ENCODE peak calls at places on chromosomes 16 and 17, in seven cellular contexts. O is tibial artery, X is Peyer's patch, H is colonic mucosa, M is sigmoid colon, S is heart right ventricle, W is H9. N is an unnamed sample. For H3K4me1, the result is how much of the 10 kb centered on the place peaks cover.

GRCh38 chr17:28065706-28066105 is 23.2 kb downstream of the NLK start:
- DNase-seq in O (no peak), X (no peak), H (no peak), M (no peak), S (no peak), W (no peak), N (peak)

GRCh38 chr17:39719966-39720365 is 10.4 kb downstream of the MIEN1 start:
- DNase-seq in O (no peak), X (no peak), H (no peak), M (no peak), S (no peak), W (no peak), N (no peak)

GRCh38 chr17:17043668-17044226 is 1.5 kb downstream of the MPRIP start:
- DNase-seq in O (no peak), X (peak), H (peak), M (no peak), S (no peak), W (peak), N (no peak)

GRCh38 chr17:19534562-19535149 is 1.0 kb downstream of the SLC47A1 start:
- DNase-seq in O (no peak), X (no peak), H (no peak), M (no peak), S (no peak), W (no peak), N (peak)

GRCh38 chr16:13919330-13919682 is 648 bp upstream of the ERCC4 start:
- DNase-seq in O (no peak), X (no peak), H (peak), M (no peak), S (no peak), W (no peak), N (peak)

GRCh38 chr17:70624208-70624607 is 454.9 kb downstream of the KCNJ2 start:
- DNase-seq in O (no peak), X (no peak), H (no peak), M (no peak), S (no peak), W (no peak), N (no peak)

GRCh38 chr17:14604920-14605599 is 304.2 kb downstream of the HS3ST3B1 start:
- DNase-seq in O (peak), X (no peak), H (peak), M (peak), S (peak), W (no peak), N (no peak)

GRCh38 chr17:7215652-7216139 is 3.9 kb downstream of the DLG4 start:
- DNase-seq in O (no peak), X (no peak), H (no peak), M (no peak), S (no peak), W (peak), N (no peak)

GRCh38 chr16:3513892-3514600 is 13.2 kb downstream of the CLUAP1 start:
- DNase-seq in O (no peak), X (no peak), H (no peak), M (no peak), S (no peak), W (no peak), N (no peak)

GRCh38 chr16:2180962-2181923 is 15.2 kb downstream of the CASKIN1 start:
- DNase-seq in O (no peak), X (no peak), H (no peak), M (no peak), S (no peak), W (peak), N (no peak)

GRCh38 chr17:57999010-57999495 is 8.0 kb downstream of the SRSF1 start:
- DNase-seq in O (no peak), X (no peak), H (no peak), M (no peak), S (no peak), W (no peak), N (no peak)

GRCh38 chr16:1427473-1428461 is 3.1 kb upstream of the PERCC1 start:
- DNase-seq in O (no peak), X (no peak), H (no peak), M (no peak), S (no peak), W (no peak), N (no peak)

GRCh38 chr16:84161011-84161410 is 15.9 kb downstream of the DNAAF1 start:
- DNase-seq in O (no peak), X (no peak), H (no peak), M (no peak), S (no peak), W (no peak), N (no peak)

GRCh38 chr17:15479697-15480096 is 12.3 kb upstream of the CDRT4 start:
- DNase-seq in O (no peak), X (no peak), H (no peak), M (peak), S (no peak), W (no peak), N (peak)

GRCh38 chr16:5058476-5058875 is 7.3 kb downstream of the C16orf89 start:
- DNase-seq in O (no peak), X (peak), H (no peak), M (no peak), S (no peak), W (peak), N (no peak)

GRCh38 chr17:43875476-43876147 is 28.6 kb downstream of the CD300LG start:
- DNase-seq in O (no peak), X (no peak), H (no peak), M (no peak), S (no peak), W (no peak), N (no peak)
- H3K4me1 ChIP-seq in O (under half), X (under half), H (under half), M (under half), S (under half), W (under half), N (under half)

GRCh38 chr16:21190599-21190998 is 20.8 kb downstream of the ZP2 start:
- DNase-seq in O (no peak), X (no peak), H (no peak), M (no peak), S (no peak), W (no peak), N (no peak)

GRCh38 chr16:21197115-21197514 is 14.3 kb downstream of the ZP2 start:
- DNase-seq in O (no peak), X (no peak), H (no peak), M (no peak), S (no peak), W (no peak), N (no peak)

GRCh38 chr16:21190013-21190412 is 21.4 kb downstream of the ZP2 start:
- DNase-seq in O (no peak), X (no peak), H (no peak), M (no peak), S (no peak), W (no peak), N (no peak)

GRCh38 chr16:21197621-21198020 is 13.8 kb downstream of the ZP2 start:
- DNase-seq in O (no peak), X (no peak), H (no peak), M (no peak), S (no peak), W (no peak), N (no peak)

DNA sequence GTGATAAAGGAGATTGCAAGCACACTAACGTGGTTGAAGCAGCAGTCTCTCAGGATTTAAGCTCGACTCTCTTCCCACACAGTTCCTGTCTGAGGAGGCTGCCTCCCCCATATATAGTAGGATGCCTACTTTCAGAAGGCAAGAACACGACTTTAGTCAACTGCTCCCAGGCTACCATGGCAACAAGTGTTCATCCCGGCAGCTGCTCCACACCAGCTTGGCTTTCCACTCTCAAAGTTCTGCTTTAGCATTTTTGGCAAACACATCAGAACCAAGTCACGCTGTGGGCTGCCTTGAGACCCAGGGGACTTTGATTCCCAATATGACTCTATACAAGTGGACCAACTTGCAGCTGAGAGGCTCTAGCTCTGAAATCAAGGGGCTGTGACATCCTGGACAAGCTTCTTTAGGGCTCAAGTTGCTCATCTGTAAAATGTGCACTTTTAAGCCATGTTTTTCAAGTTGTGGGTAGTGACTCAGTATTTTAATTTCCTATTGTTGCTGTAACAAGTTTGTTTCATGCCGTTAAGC is 16.5 kb downstream of the ZP2 start:
- DNase-seq in O (no peak), X (no peak), H (no peak), M (no peak), S (no peak), W (no peak), N (peak)
- H3K4me1 ChIP-seq in O (under half), X (under half), H (under half), M (under half), S (under half), W (under half), N (under half)

GRCh38 chr17:79887451-79887991 is 48.3 kb upstream of the CBX4 start:
- DNase-seq in O (no peak), X (peak), H (no peak), M (no peak), S (no peak), W (no peak), N (no peak)
- H3K4me1 ChIP-seq in O (under half), X (under half), H (under half), M (under half), S (under half), W (under half), N (under half)

DNA sequence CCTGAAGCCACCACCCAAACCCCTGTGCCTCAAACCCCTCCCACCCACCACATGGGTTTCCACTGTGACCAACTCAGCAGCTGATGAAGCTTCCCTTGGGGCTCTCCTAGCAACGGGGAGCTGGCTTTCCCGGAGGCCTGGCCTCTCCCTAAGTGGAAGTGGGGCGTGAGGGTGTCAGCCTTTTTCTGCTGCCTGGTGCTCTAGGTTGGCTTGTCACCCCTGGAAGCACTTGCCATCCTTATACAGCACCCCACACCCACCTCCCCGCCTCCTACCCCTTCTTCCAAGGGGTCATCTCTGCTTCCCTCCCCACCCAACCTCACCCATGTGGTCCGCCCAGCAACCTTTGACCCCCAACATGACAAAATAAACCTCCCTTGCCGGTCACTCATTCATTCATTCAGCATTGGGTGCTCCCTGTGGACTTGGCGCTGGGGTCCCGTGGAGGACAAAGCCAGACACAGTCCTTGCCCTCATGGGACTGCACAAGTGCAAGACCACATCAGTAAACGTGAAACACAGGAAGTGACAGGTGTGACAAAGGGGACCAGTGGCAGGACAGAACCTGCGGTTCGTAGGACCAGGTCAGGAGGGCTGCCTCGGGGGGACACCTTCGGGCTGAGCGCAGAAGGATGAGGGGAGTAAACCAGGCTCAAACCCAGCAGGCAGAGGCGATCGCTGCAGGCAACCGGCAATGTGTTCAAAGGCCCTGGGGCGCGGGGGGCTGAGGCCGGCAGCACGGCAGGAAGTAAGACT is 185.2 kb downstream of the SEC14L1 start:
- DNase-seq in O (no peak), X (peak), H (peak), M (peak), S (no peak), W (peak), N (no peak)
- H3K4me1 ChIP-seq in O (half or more), X (under half), H (under half), M (half or more), S (under half), W (under half), N (under half)

GRCh38 chr16:23209606-23210005 is 27.1 kb downstream of the SCNN1G start:
- DNase-seq in O (no peak), X (no peak), H (no peak), M (no peak), S (no peak), W (no peak), N (no peak)
- H3K4me1 ChIP-seq in O (under half), X (under half), H (under half), M (under half), S (under half), W (under half), N (under half)

DNA sequence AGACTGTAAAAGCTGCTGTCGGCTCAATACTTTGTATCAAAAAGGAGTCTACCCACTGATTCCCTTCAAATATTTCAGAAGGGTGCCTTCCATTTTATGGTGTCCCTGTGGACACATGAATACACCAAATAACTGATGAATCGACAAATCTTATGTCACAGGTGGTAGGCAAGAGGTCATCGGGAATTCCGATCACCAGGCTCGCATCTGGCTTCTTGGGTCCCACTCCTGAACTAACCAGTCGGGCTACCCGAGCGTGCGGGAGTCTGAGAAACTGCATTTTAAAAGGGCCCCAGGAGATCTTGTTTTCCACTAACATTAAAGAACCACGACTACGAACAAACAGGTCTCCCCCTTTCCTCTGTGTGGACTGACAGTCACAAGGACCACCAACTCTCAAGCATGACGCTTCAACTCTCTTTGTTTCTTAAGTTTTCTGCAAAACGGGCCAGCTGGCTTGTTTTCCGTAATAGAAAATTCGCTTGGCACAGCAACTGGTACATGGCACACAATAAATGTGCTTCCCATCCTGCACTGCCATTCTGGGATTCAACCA is 871 bp downstream of the PSME3IP1 start:
- DNase-seq in O (no peak), X (no peak), H (no peak), M (no peak), S (no peak), W (no peak), N (no peak)
- H3K4me1 ChIP-seq in O (under half), X (under half), H (under half), M (under half), S (under half), W (under half), N (under half)

GRCh38 chr16:17970816-17971291 is 365.7 kb downstream of the NPIPA8 start:
- DNase-seq in O (peak), X (no peak), H (no peak), M (no peak), S (no peak), W (no peak), N (no peak)
- H3K4me1 ChIP-seq in O (under half), X (under half), H (under half), M (under half), S (under half), W (under half), N (under half)

DNA sequence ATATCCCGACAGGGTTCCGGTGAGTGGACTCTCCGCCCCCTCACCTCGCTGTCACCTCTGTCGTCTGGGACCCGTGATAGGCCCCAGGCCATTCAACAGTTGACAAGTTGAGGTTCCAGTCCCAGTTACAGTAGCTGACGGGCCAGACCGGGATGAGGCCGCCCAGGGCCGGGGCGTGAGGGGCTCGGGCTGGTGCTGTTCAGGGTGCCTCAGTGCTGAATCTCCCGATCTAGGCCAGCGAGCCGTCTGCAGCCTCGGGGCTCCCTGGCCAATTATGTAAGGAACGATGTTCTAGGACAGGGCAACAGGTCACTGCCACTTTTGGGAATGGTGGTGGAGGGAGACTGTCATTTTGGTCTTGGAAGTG is 693 bp downstream of the GABARAPL2 start:
- DNase-seq in O (no peak), X (no peak), H (peak), M (no peak), S (no peak), W (no peak), N (no peak)
- H3K4me1 ChIP-seq in O (under half), X (under half), H (under half), M (half or more), S (half or more), W (under half), N (under half)

GRCh38 chr17:82236142-82236971 is 7.5 kb downstream of the SLC16A3 start:
- DNase-seq in O (no peak), X (peak), H (peak), M (peak), S (peak), W (peak), N (no peak)
- H3K4me1 ChIP-seq in O (half or more), X (under half), H (half or more), M (half or more), S (half or more), W (under half), N (half or more)

N was measured in astrocyte.